ENCODE peak calls at places on chromosomes 16 and 17, in five cellular contexts. One of them, this sample, is unnamed.

GRCh38 chr16:30418350-30419181 is 11.2 kb downstream of the ZNF771 start:
- DNase-seq in retina: no peak
- DNase-seq in stimulated activated CD4-positive, alpha-beta T cell treated with anti-CD3 and anti-CD28 coated beads, Interleukin-4, amount 100 ng/mL, for 24 hours: no peak
- DNase-seq in Peyer's patch: no peak
- DNase-seq in CD4-positive, alpha-beta T cell: no peak
- DNase-seq in this sample: no peak

GRCh38 chr16:11583889-11584565 is 2.7 kb downstream of the LITAF start:
- DNase-seq in CD4-positive, alpha-beta T cell: no peak
- DNase-seq in retina: no peak
- DNase-seq in Peyer's patch: peak; percentile 70
- DNase-seq in stimulated activated CD4-positive, alpha-beta T cell treated with anti-CD3 and anti-CD28 coated beads, Interleukin-4, amount 100 ng/mL, for 24 hours: peak; percentile 28
- DNase-seq in this sample: no peak

GRCh38 chr17:77606865-77607210 is 351.7 kb upstream of the TNRC6C start:
- DNase-seq in CD4-positive, alpha-beta T cell: no peak
- DNase-seq in stimulated activated CD4-positive, alpha-beta T cell treated with anti-CD3 and anti-CD28 coated beads, Interleukin-4, amount 100 ng/mL, for 24 hours: no peak
- DNase-seq in Peyer's patch: no peak
- DNase-seq in retina: no peak
- DNase-seq in this sample: no peak

GRCh38 chr16:25257956-25258855 is 561 bp upstream of the ZKSCAN2 start:
- DNase-seq in CD4-positive, alpha-beta T cell: peak; percentile 64
- DNase-seq in retina: peak; percentile 97
- DNase-seq in Peyer's patch: peak; percentile 75
- DNase-seq in stimulated activated CD4-positive, alpha-beta T cell treated with anti-CD3 and anti-CD28 coated beads, Interleukin-4, amount 100 ng/mL, for 24 hours: peak; percentile 83
- DNase-seq in this sample: peak; percentile 83

GRCh38 chr16:502179-502943 is 25.2 kb upstream of the CAPN15 start:
- DNase-seq in stimulated activated CD4-positive, alpha-beta T cell treated with anti-CD3 and anti-CD28 coated beads, Interleukin-4, amount 100 ng/mL, for 24 hours: no peak
- DNase-seq in Peyer's patch: no peak
- DNase-seq in CD4-positive, alpha-beta T cell: no peak
- DNase-seq in retina: no peak
- DNase-seq in this sample: no peak

GRCh38 chr16:10080031-10080772 is 102.0 kb downstream of the GRIN2A start:
- DNase-seq in stimulated activated CD4-positive, alpha-beta T cell treated with anti-CD3 and anti-CD28 coated beads, Interleukin-4, amount 100 ng/mL, for 24 hours: no peak
- DNase-seq in Peyer's patch: no peak
- DNase-seq in retina: peak; percentile 20
- DNase-seq in CD4-positive, alpha-beta T cell: no peak
- DNase-seq in this sample: no peak

GRCh38 chr16:14303654-14304394 is 232.7 kb downstream of the MRTFB start:
- DNase-seq in CD4-positive, alpha-beta T cell: no peak
- DNase-seq in stimulated activated CD4-positive, alpha-beta T cell treated with anti-CD3 and anti-CD28 coated beads, Interleukin-4, amount 100 ng/mL, for 24 hours: no peak
- DNase-seq in Peyer's patch: no peak
- DNase-seq in retina: peak; percentile 45
- DNase-seq in this sample: no peak

GRCh38 chr17:4573682-4574081 is 10.6 kb upstream of the SMTNL2 start:
- DNase-seq in CD4-positive, alpha-beta T cell: no peak
- DNase-seq in Peyer's patch: no peak
- DNase-seq in stimulated activated CD4-positive, alpha-beta T cell treated with anti-CD3 and anti-CD28 coated beads, Interleukin-4, amount 100 ng/mL, for 24 hours: peak; percentile 80
- DNase-seq in retina: no peak
- DNase-seq in this sample: no peak

GRCh38 chr17:50938821-50939541 is 72.8 kb upstream of the TOB1 start:
- DNase-seq in Peyer's patch: no peak
- DNase-seq in stimulated activated CD4-positive, alpha-beta T cell treated with anti-CD3 and anti-CD28 coated beads, Interleukin-4, amount 100 ng/mL, for 24 hours: no peak
- DNase-seq in CD4-positive, alpha-beta T cell: no peak
- DNase-seq in retina: no peak
- DNase-seq in this sample: no peak

GRCh38 chr17:81064746-81065475 is 30.0 kb downstream of the BAIAP2 start:
- DNase-seq in CD4-positive, alpha-beta T cell: no peak
- DNase-seq in stimulated activated CD4-positive, alpha-beta T cell treated with anti-CD3 and anti-CD28 coated beads, Interleukin-4, amount 100 ng/mL, for 24 hours: no peak
- DNase-seq in Peyer's patch: no peak
- DNase-seq in retina: no peak
- DNase-seq in this sample: no peak

GRCh38 chr16:13559624-13560023 is 360.3 kb upstream of the ERCC4 start:
- DNase-seq in CD4-positive, alpha-beta T cell: no peak
- DNase-seq in stimulated activated CD4-positive, alpha-beta T cell treated with anti-CD3 and anti-CD28 coated beads, Interleukin-4, amount 100 ng/mL, for 24 hours: no peak
- DNase-seq in retina: no peak
- DNase-seq in Peyer's patch: no peak
- DNase-seq in this sample: no peak

GRCh38 chr16:75216127-75216526 is 2.7 kb upstream of the CTRB1 start:
- DNase-seq in Peyer's patch: no peak
- DNase-seq in stimulated activated CD4-positive, alpha-beta T cell treated with anti-CD3 and anti-CD28 coated beads, Interleukin-4, amount 100 ng/mL, for 24 hours: no peak
- DNase-seq in retina: no peak
- DNase-seq in CD4-positive, alpha-beta T cell: no peak
- DNase-seq in this sample: no peak

GRCh38 chr17:13031718-13032350 is 14.0 kb upstream of the ELAC2 start:
- DNase-seq in stimulated activated CD4-positive, alpha-beta T cell treated with anti-CD3 and anti-CD28 coated beads, Interleukin-4, amount 100 ng/mL, for 24 hours: peak; percentile 60
- DNase-seq in Peyer's patch: peak; percentile 39
- DNase-seq in CD4-positive, alpha-beta T cell: peak; percentile 26
- DNase-seq in retina: peak; percentile 61
- DNase-seq in this sample: peak; percentile 53

GRCh38 chr16:27867122-27868110 is 196.1 kb downstream of the GSG1L start:
- DNase-seq in retina: no peak
- DNase-seq in CD4-positive, alpha-beta T cell: no peak
- DNase-seq in Peyer's patch: peak; percentile 17
- DNase-seq in stimulated activated CD4-positive, alpha-beta T cell treated with anti-CD3 and anti-CD28 coated beads, Interleukin-4, amount 100 ng/mL, for 24 hours: peak; percentile 47
- DNase-seq in this sample: peak; percentile 87

GRCh38 chr16:16084874-16085273 is 135.5 kb downstream of the ABCC1 start:
- DNase-seq in CD4-positive, alpha-beta T cell: no peak
- DNase-seq in stimulated activated CD4-positive, alpha-beta T cell treated with anti-CD3 and anti-CD28 coated beads, Interleukin-4, amount 100 ng/mL, for 24 hours: no peak
- DNase-seq in Peyer's patch: no peak
- DNase-seq in retina: no peak
- DNase-seq in this sample: no peak

GRCh38 chr16:53924311-53924860 is 220.4 kb downstream of the FTO start:
- DNase-seq in CD4-positive, alpha-beta T cell: no peak
- DNase-seq in Peyer's patch: no peak
- DNase-seq in stimulated activated CD4-positive, alpha-beta T cell treated with anti-CD3 and anti-CD28 coated beads, Interleukin-4, amount 100 ng/mL, for 24 hours: no peak
- DNase-seq in retina: no peak
- DNase-seq in this sample: no peak

GRCh38 chr17:15091825-15092224 is 173.3 kb downstream of the PMP22 start:
- DNase-seq in Peyer's patch: no peak
- DNase-seq in retina: no peak
- DNase-seq in stimulated activated CD4-positive, alpha-beta T cell treated with anti-CD3 and anti-CD28 coated beads, Interleukin-4, amount 100 ng/mL, for 24 hours: no peak
- DNase-seq in CD4-positive, alpha-beta T cell: no peak
- DNase-seq in this sample: no peak

GRCh38 chr16:3047387-3047720 is 993 bp downstream of the MMP25 start:
- DNase-seq in retina: no peak
- DNase-seq in stimulated activated CD4-positive, alpha-beta T cell treated with anti-CD3 and anti-CD28 coated beads, Interleukin-4, amount 100 ng/mL, for 24 hours: no peak
- DNase-seq in CD4-positive, alpha-beta T cell: no peak
- DNase-seq in Peyer's patch: no peak
- DNase-seq in this sample: no peak

GRCh38 chr17:34665803-34666763 is 86.7 kb downstream of the TMEM132E start:
- DNase-seq in stimulated activated CD4-positive, alpha-beta T cell treated with anti-CD3 and anti-CD28 coated beads, Interleukin-4, amount 100 ng/mL, for 24 hours: no peak
- DNase-seq in retina: peak; percentile 32
- DNase-seq in Peyer's patch: no peak
- DNase-seq in CD4-positive, alpha-beta T cell: no peak
- DNase-seq in this sample: no peak

GRCh38 chr16:66658860-66659190 is 37.7 kb downstream of the CMTM4 start:
- DNase-seq in CD4-positive, alpha-beta T cell: no peak
- DNase-seq in stimulated activated CD4-positive, alpha-beta T cell treated with anti-CD3 and anti-CD28 coated beads, Interleukin-4, amount 100 ng/mL, for 24 hours: no peak
- DNase-seq in Peyer's patch: no peak
- DNase-seq in retina: no peak
- DNase-seq in this sample: no peak

GRCh38 chr17:60224064-60224463 is 74.3 kb downstream of the CA4 start:
- DNase-seq in CD4-positive, alpha-beta T cell: no peak
- DNase-seq in retina: no peak
- DNase-seq in Peyer's patch: no peak
- DNase-seq in stimulated activated CD4-positive, alpha-beta T cell treated with anti-CD3 and anti-CD28 coated beads, Interleukin-4, amount 100 ng/mL, for 24 hours: no peak
- DNase-seq in this sample: no peak